ENCODE peak calls at places on chromosomes 3 and 15, in five cellular contexts. L is T-cell; V is smooth muscle cell of the brain vasculature; G is central memory CD4-positive, alpha-beta T cell; H is Panc1. F is an unnamed sample.

GRCh38 chr3:13277130-13277783 is 142.9 kb downstream of the NUP210 start:
- DNase-seq in L (no peak), H (no peak), V (no peak), G (no peak), F (no peak)

GRCh38 chr3:112303811-112304325 is 9.9 kb upstream of the SLC9C1 start:
- DNase-seq in L (peak; percentile 24), H (no peak), V (no peak), G (peak; percentile 23), F (no peak)

GRCh38 chr3:101850327-101851048 is 1.2 kb downstream of the NFKBIZ start:
- DNase-seq in L (peak; percentile 67), V (peak; percentile 49), H (no peak), G (peak; percentile 87), F (no peak)

GRCh38 chr3:189275852-189276251 is 104.1 kb downstream of the TPRG1 start:
- DNase-seq in H (no peak), V (no peak), L (no peak), G (no peak), F (no peak)

GRCh38 chr3:49976942-49977341 is 37.0 kb downstream of the RBM6 start:
- DNase-seq in L (no peak), H (no peak), V (no peak), G (no peak), F (no peak)

GRCh38 chr15:77627581-77627980 is 5.1 kb downstream of the LINGO1 start:
- DNase-seq in G (no peak), H (no peak), V (no peak), L (no peak), F (no peak)

GRCh38 chr3:31550452-31551251 is 17.9 kb downstream of the STT3B start:
- DNase-seq in L (no peak), H (no peak), V (no peak), G (peak; percentile 23), F (no peak)

GRCh38 chr15:60362318-60363023 is 35.3 kb downstream of the ANXA2 start:
- DNase-seq in V (no peak), H (peak; percentile 88), L (no peak), G (peak; percentile 31), F (no peak)

GRCh38 chr3:134876836-134877235 is 81.8 kb downstream of the EPHB1 start:
- DNase-seq in H (no peak), L (no peak), G (no peak), V (no peak), F (no peak)

GRCh38 chr15:99708563-99708962 is 24.7 kb downstream of the LYSMD4 start:
- DNase-seq in G (no peak), V (peak; percentile 44), H (no peak), L (no peak), F (peak; percentile 79)

GRCh38 chr15:66497502-66498455 is at the start of gene SNAPC5:
- DNase-seq in G (peak; percentile 96), L (peak; percentile 97), V (peak; percentile 92), H (peak; percentile 87), F (peak; percentile 85)

GRCh38 chr15:74627766-74628165 is 12.1 kb downstream of the CLK3 start:
- DNase-seq in G (no peak), L (no peak), H (no peak), V (no peak), F (no peak)

GRCh38 chr15:40737048-40737447 is 18.0 kb downstream of the RMDN3 start:
- DNase-seq in G (no peak), H (no peak), L (no peak), V (no peak), F (no peak)

GRCh38 chr15:81292516-81293001 is 31.4 kb downstream of the STARD5 start:
- DNase-seq in G (peak; percentile 53), L (no peak), V (no peak), H (no peak), F (no peak)

GRCh38 chr3:111684640-111685039 is 89.5 kb upstream of the ZBED2 start:
- DNase-seq in H (no peak), L (no peak), V (no peak), G (no peak), F (no peak)

GRCh38 chr3:28940530-28940929 is 340.3 kb upstream of the RBMS3 start:
- DNase-seq in V (peak; percentile 89), H (no peak), G (no peak), L (no peak), F (no peak)

GRCh38 chr15:78265752-78266224 is 1.4 kb downstream of the DNAJA4 start:
- DNase-seq in G (no peak), H (no peak), V (no peak), L (no peak), F (no peak)

GRCh38 chr3:159771865-159772611 is 216.6 kb upstream of the IL12A start:
- DNase-seq in V (no peak), L (no peak), H (no peak), G (no peak), F (no peak)

GRCh38 chr15:101646652-101647051 is 5.5 kb downstream of the TM2D3 start:
- DNase-seq in H (no peak), G (no peak), V (no peak), L (no peak), F (no peak)

GRCh38 chr3:158111861-158112260 is 2.0 kb downstream of the RSRC1 start:
- DNase-seq in G (no peak), H (no peak), L (no peak), V (no peak), F (no peak)

GRCh38 chr3:85193565-85193964 is 234.8 kb downstream of the CADM2 start:
- DNase-seq in G (no peak), H (no peak), L (no peak), V (no peak), F (no peak)

GRCh38 chr3:16515885-16516420 is 2.5 kb upstream of the RFTN1 start:
- DNase-seq in G (no peak), H (no peak), L (peak; percentile 15), V (no peak), F (no peak)

F was measured in HCT116.